ENCODE peak calls at places on chromosomes 4 and X, in four cellular contexts. O, E, F and U are unnamed samples.

GRCh38 chr4:40458683-40459082 is 123.5 kb downstream of the CHRNA9 start:
- DNase-seq in E (no peak), F (no peak), O (no peak), U (no peak)

GRCh38 chr4:6917445-6918241 is 8.0 kb downstream of the TBC1D14 start:
- DNase-seq in O (no peak), E (peak), F (peak), U (peak)

GRCh38 chr4:949656-950055 is 17.4 kb downstream of the TMEM175 start:
- DNase-seq in F (no peak), E (no peak), O (no peak), U (no peak)

GRCh38 chr4:182325848-182326255 is 82.7 kb downstream of the TENM3 start:
- DNase-seq in F (no peak), O (peak), E (no peak), U (no peak)

GRCh38 chrX:17656035-17656418 is 81.3 kb upstream of the SCML1 start:
- DNase-seq in E (no peak), O (no peak), F (no peak), U (no peak)

GRCh38 chr4:99564921-99565320 is 1.1 kb upstream of the TRMT10A start:
- DNase-seq in O (no peak), F (no peak), E (no peak), U (no peak)

GRCh38 chr4:53541577-53542206 is 49.6 kb downstream of the LNX1 start:
- DNase-seq in O (peak), F (no peak), E (peak), U (no peak)

GRCh38 chrX:97027384-97027922 is 143.7 kb downstream of the RPA4 start:
- DNase-seq in O (no peak), E (no peak), F (no peak), U (no peak)

GRCh38 chrX:100350704-100351489 is 59.2 kb downstream of the PCDH19 start:
- DNase-seq in F (no peak), E (no peak), O (no peak), U (no peak)

GRCh38 chrX:73068467-73069364 is 10.6 kb downstream of the PABPC1L2A start:
- DNase-seq in F (no peak), O (no peak), E (no peak), U (no peak)

GRCh38 chrX:3160771-3161170 is 119.5 kb downstream of the ARSF start:
- DNase-seq in O (no peak), F (no peak), E (no peak), U (no peak)

GRCh38 chr4:829291-829690 is 3.4 kb upstream of the CPLX1 start:
- DNase-seq in F (no peak), E (no peak), O (no peak), U (no peak)

GRCh38 chr4:105135746-105136145 is 10.9 kb upstream of the TET2 start:
- DNase-seq in O (peak), E (peak), F (no peak), U (no peak)

GRCh38 chrX:63930140-63930539 is 145.1 kb upstream of the ARHGEF9 start:
- DNase-seq in E (no peak), O (no peak), F (no peak), U (peak)

GRCh38 chr4:17494833-17495232 is 17.1 kb downstream of the QDPR start:
- DNase-seq in E (no peak), F (no peak), O (no peak), U (no peak)

GRCh38 chr4:37480509-37480908 is 205.7 kb downstream of the RELL1 start:
- DNase-seq in E (no peak), O (no peak), F (no peak), U (no peak)

GRCh38 chr4:185740471-185740873 is 71.5 kb downstream of the SORBS2 start:
- DNase-seq in E (no peak), O (peak), F (no peak), U (no peak)

GRCh38 chr4:7929530-7929951 is 10.1 kb downstream of the AFAP1 start:
- DNase-seq in F (peak), O (peak), E (no peak), U (no peak)

GRCh38 chr4:44326716-44327115 is 121.9 kb downstream of the KCTD8 start:
- DNase-seq in F (no peak), E (peak), O (peak), U (no peak)

GRCh38 chr4:105061136-105061696 is 85.5 kb upstream of the TET2 start:
- DNase-seq in O (peak), E (no peak), F (peak), U (no peak)

GRCh38 chrX:15334561-15334960 is 762 bp downstream of the PIGA start:
- DNase-seq in F (no peak), O (peak), E (peak), U (no peak)

GRCh38 chrX:38620623-38621022 is 59.3 kb downstream of the TSPAN7 start:
- DNase-seq in F (no peak), O (no peak), E (no peak), U (no peak)

GRCh38 chrX:153305941-153306464 is 15.6 kb downstream of the PNMA6F start:
- DNase-seq in E (no peak), F (no peak), O (no peak), U (no peak)

GRCh38 chr4:183444953-183445543 is 612 bp downstream of the CDKN2AIP start:
- DNase-seq in F (no peak), O (peak), E (peak), U (peak)

GRCh38 chrX:37714479-37714878 is 28.9 kb downstream of the XK start:
- DNase-seq in E (no peak), O (no peak), F (no peak), U (no peak)

GRCh38 chr4:137956256-137956655 is 285.9 kb downstream of the SLC7A11 start:
- DNase-seq in E (peak), F (no peak), O (peak), U (no peak)

GRCh38 chrX:111649641-111650040 is 31.3 kb upstream of the ALG13 start:
- DNase-seq in F (no peak), E (no peak), O (no peak), U (no peak)

GRCh38 chrX:65985922-65986588 is 53.8 kb downstream of the VSIG4 start:
- DNase-seq in O (peak), E (peak), F (peak), U (peak)

GRCh38 chr4:59655996-59656395 is 1544.1 kb upstream of the ADGRL3 start:
- DNase-seq in F (no peak), E (no peak), O (no peak), U (no peak)

GRCh38 chr4:73988096-73988495 is at the start of gene PPBP:
- DNase-seq in O (no peak), E (no peak), F (no peak), U (no peak)

GRCh38 chr4:6662591-6662990 is 22.1 kb downstream of the MRFAP1 start:
- DNase-seq in F (no peak), E (no peak), O (no peak), U (no peak)

GRCh38 chrX:105837227-105837626 is 14.9 kb downstream of the NRK start:
- DNase-seq in E (peak), F (no peak), O (peak), U (peak)

GRCh38 chr4:40333921-40334352 is 1.2 kb upstream of the CHRNA9 start:
- DNase-seq in O (peak), E (peak), F (no peak), U (no peak)

GRCh38 chr4:151325320-151326246 is at the start of gene SH3D19:
- DNase-seq in O (peak), F (peak), E (peak), U (peak)

GRCh38 chr4:38891051-38891738 is 23.6 kb downstream of the FAM114A1 start:
- DNase-seq in E (no peak), O (no peak), F (no peak), U (no peak)

GRCh38 chrX:144681501-144681900 is 565.8 kb upstream of the SPANXN1 start:
- DNase-seq in O (peak), F (no peak), E (peak), U (no peak)

GRCh38 chr4:12723849-12724447 is 760.2 kb downstream of the RAB28 start:
- DNase-seq in E (no peak), F (no peak), O (peak), U (peak)

GRCh38 chr4:75555294-75556164 is at the start of gene ODAPH:
- DNase-seq in E (no peak), F (no peak), O (no peak), U (no peak)

GRCh38 chrX:46840946-46841740 is 4.3 kb downstream of the RP2 start:
- DNase-seq in E (no peak), O (peak), F (no peak), U (peak)

GRCh38 chr4:140423106-140423505 is 4.3 kb downstream of the CLGN start:
- DNase-seq in F (no peak), E (no peak), O (no peak), U (no peak)

GRCh38 chr4:140427919-140428471 is 547 bp upstream of the CLGN start:
- DNase-seq in O (peak), F (no peak), E (peak), U (no peak)

GRCh38 chr4:140427104-140427918 is at the start of gene CLGN:
- DNase-seq in E (peak), O (peak), F (no peak), U (peak)

DNA sequence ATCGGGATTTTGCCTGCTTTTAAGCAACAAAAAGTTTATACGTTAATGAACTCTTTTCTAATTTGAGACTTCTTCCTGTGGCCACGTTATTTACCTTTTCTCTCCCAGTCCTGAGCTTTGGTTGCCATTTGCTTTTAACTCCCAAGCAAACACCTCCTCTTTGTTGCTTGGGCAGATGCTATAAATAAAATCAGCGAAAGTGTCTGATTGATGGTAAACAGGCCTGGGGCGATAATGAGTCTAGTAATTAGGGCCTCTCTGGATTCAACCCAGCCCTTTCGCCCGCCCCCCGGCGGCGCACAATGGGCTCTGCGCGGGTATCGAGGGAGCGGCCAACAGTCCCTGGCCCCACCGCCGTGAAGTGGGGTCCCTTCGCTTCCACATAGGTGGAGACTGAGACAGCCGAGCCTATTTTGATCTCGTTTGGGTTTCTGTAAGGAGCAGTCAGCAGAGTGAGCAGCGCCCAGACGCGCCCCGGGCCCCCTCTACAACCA is 791 bp downstream of the CLGN start:
- DNase-seq in F (no peak), O (no peak), E (no peak), U (peak)
- H3K4me3 ChIP-seq in F (peak), O (peak), E (peak), U (peak)

GRCh38 chr4:2411786-2412510 is 6.5 kb downstream of the ZFYVE28 start:
- DNase-seq in F (no peak), E (no peak), O (no peak), U (no peak)

GRCh38 chr4:2413821-2414610 is 4.4 kb downstream of the ZFYVE28 start:
- DNase-seq in O (peak), E (no peak), F (no peak), U (no peak)

GRCh38 chr4:2415213-2415612 is 3.2 kb downstream of the ZFYVE28 start:
- DNase-seq in O (no peak), F (no peak), E (no peak), U (no peak)

GRCh38 chr4:2412534-2412884 is 5.9 kb downstream of the ZFYVE28 start:
- DNase-seq in F (no peak), O (no peak), E (no peak), U (no peak)

GRCh38 chr4:2412885-2413716 is 5.3 kb downstream of the ZFYVE28 start:
- DNase-seq in E (peak), F (peak), O (peak), U (peak)
- TF ChIP-seq CTCF in E (peak), F (no peak), O (peak), U (peak)

GRCh38 chr4:140094701-140095420 is 59.1 kb downstream of the MAML3 start:
- DNase-seq in O (no peak), E (no peak), F (peak), U (peak)

GRCh38 chr4:140096921-140097320 is 57.1 kb downstream of the MAML3 start:
- DNase-seq in O (peak), E (no peak), F (no peak), U (no peak)

GRCh38 chr4:140097572-140097971 is 56.4 kb downstream of the MAML3 start:
- DNase-seq in O (no peak), E (no peak), F (no peak), U (no peak)

GRCh38 chr4:140095694-140096482 is 58.1 kb downstream of the MAML3 start:
- DNase-seq in O (peak), E (peak), F (peak), U (no peak)

GRCh38 chr4:140096483-140096861 is 57.5 kb downstream of the MAML3 start:
- DNase-seq in F (no peak), E (no peak), O (no peak), U (no peak)
- H3K4me3 ChIP-seq in F (no peak), E (no peak), O (no peak), U (no peak)

GRCh38 chr4:103099691-103100392 is at the start of gene BDH2:
- DNase-seq in F (peak), O (peak), E (peak), U (peak)
- TF ChIP-seq CTCF in F (no peak), O (peak), E (peak), U (peak)

DNA sequence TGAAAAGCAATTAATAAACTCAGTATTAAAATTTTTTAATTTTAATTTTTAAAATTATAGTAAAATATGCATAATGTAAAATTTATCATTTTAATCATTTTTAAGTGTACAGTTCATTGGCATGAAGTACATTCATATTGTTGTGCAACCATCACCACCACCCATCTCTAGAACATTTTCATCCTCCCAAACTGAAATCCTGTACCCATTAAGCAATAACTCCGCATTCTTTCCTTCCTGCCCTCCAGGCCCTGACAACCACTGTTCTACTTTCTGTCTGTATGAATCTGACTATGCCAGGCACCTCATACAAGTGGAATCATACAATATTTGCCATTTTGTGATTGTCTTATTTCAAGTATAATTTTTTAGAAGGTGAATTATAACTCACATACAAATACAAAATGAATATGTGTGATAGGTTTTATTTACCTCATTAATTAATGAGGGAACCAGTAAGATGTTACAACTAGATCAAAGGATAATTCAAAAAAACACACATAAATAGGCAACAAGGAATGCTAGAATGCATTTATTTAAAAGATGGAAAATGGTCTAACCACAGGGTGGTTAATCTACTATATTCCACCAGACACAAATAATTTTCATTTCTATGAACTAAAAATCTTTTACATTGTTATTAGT is 13.1 kb upstream of the AFF1 start:
- DNase-seq in E (no peak), O (peak), F (no peak), U (no peak)
- H3K4me3 ChIP-seq in E (no peak), O (no peak), F (no peak), U (no peak)

DNA sequence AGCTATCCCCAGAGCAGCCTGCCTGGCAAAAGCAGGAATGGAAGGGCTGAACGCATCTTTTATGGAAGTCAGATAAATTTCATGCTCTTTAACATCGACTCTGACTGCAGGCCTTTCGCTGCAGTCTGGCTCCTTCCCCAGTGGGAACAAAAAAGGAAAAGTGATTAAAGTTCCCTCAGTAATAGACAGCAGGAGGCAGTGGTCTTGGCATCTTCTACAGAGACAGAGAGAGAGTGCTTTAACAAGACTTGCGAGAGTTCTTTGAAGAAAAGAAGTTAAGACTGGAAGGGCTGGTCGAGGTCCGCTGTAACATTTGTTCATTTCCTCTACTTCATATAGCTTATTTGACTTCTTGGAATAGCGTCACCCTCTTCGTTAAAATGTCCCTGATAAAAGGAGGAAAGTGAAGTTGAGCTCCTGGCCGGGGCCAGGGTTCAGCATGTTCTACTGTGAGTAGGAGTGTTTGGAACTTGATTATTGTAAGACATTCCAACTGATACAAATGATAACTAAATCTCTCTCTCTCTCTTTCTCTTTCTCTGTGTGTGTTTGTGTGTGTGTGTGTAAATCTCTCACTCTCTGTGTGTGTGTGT is 179.8 kb downstream of the SLIT2 start:
- DNase-seq in E (peak), O (peak), F (no peak), U (peak)
- TF ChIP-seq CTCF in E (no peak), O (peak), F (no peak), U (no peak)

DNA sequence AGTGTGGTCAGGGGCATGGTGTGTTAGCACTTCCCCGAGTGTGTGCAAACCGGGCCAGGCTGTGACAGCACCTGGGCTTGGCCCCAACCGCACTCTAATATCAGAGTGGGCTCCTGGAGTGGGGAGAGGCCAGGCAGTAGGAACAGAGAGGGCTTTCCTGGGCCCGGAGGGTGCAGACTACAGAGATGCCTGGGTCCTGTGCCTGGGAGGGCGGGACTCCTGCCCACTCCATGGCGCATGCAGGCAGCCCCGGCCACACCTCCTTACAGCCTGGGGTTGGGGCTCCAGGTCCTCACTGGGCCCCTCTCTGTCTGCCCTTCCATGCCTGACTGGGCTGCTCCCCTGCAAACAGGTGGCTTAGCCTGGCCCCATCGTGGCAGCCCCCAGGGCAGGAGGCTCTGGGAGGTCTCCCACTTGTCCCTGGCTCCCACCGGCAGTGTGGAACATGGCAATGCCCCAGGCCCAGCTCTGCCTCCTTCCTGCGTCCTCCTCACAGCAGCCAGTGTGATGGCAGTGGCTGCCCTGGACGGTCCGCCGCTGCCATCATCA is 60.4 kb downstream of the AGA start:
- DNase-seq in F (no peak), O (no peak), E (no peak), U (no peak)
- H3K4me3 ChIP-seq in F (no peak), O (no peak), E (no peak), U (no peak)

DNA sequence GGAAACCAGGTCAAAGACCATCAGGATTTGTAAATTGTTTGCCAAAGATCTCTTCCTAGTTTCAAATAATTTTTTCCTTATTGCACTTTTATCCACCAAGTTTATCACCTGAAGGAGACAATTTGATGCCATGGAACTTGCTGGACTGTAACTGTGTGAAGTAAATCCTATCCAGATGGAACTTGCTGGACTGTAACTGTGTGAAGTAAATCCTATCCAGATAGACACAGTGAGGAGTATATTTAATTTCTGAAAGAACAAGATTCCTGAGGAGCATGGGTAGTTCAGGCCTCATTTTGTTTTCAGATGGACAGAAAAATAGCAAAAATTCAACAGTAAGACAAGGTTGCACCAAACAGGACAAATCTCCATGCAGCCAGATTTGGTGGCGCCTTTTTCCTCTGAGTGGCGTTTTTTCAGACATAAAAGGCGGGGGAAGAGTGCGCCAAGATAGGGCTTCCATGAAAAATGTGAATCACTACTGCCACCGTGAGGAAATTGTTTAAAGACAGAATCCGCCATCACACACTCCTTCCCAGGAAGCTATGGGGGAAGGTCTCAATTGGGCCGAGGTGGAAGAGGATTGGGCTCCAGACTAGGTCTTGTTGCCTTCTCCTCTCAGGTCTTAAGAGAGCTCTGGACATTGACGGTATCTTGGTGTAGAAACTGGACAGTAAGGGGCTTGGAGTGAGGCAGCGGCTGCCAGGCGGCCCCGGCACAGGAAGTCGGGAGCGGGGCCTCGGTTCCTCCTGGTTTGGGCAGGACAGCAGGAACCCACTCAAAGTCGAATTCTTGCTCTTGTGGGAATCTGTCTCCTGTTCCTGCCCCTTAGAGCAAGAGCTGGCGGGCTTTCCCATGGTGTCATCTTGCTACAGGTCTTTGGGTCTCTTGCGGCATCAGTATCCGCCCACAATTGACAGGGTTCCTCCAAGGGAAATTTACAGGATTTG is 234.7 kb downstream of the OR13H1 start:
- DNase-seq in E (peak), O (no peak), F (no peak), U (no peak)
- TF ChIP-seq CTCF in E (peak), O (no peak), F (no peak), U (no peak)